ENCODE peak calls at places on chromosomes 7 and 10, in ten cellular contexts. One of them, this sample, is unnamed. For H3K9me3 and H3K4me1, the result is how much of the 10 kb centered on the place peaks cover.

GRCh38 chr7:96143495-96144259 is 178.2 kb downstream of the SLC25A13 start:
- DNase-seq in A673: no peak
- DNase-seq in adrenal gland: no peak
- DNase-seq in lower lobe of right lung: no peak
- DNase-seq in K562: no peak
- DNase-seq in adipocyte: no peak
- DNase-seq in Karpas-422: no peak
- DNase-seq in psoas muscle: no peak
- DNase-seq in osteoblast: no peak
- DNase-seq in naive thymus-derived CD4-positive, alpha-beta T cell: no peak
- DNase-seq in this sample: no peak

GRCh38 chr10:90912176-90912575 is 8.7 kb downstream of the ANKRD1 start:
- DNase-seq in A673: no peak
- DNase-seq in adrenal gland: no peak
- DNase-seq in lower lobe of right lung: no peak
- DNase-seq in K562: no peak
- DNase-seq in adipocyte: no peak
- DNase-seq in Karpas-422: no peak
- DNase-seq in psoas muscle: no peak
- DNase-seq in osteoblast: no peak
- DNase-seq in naive thymus-derived CD4-positive, alpha-beta T cell: no peak
- DNase-seq in this sample: peak

GRCh38 chr10:125662616-125663015 is 20.3 kb downstream of the TEX36 start:
- DNase-seq in A673: no peak
- DNase-seq in adrenal gland: no peak
- DNase-seq in lower lobe of right lung: no peak
- DNase-seq in K562: peak
- DNase-seq in adipocyte: peak
- DNase-seq in Karpas-422: no peak
- DNase-seq in psoas muscle: no peak
- DNase-seq in osteoblast: peak
- DNase-seq in naive thymus-derived CD4-positive, alpha-beta T cell: no peak
- DNase-seq in this sample: no peak

GRCh38 chr7:36490335-36490940 is 100.8 kb downstream of the ANLN start:
- DNase-seq in A673: no peak
- DNase-seq in adrenal gland: no peak
- DNase-seq in lower lobe of right lung: no peak
- DNase-seq in K562: no peak
- DNase-seq in adipocyte: peak
- DNase-seq in Karpas-422: no peak
- DNase-seq in psoas muscle: no peak
- DNase-seq in osteoblast: no peak
- DNase-seq in naive thymus-derived CD4-positive, alpha-beta T cell: no peak
- DNase-seq in this sample: no peak

GRCh38 chr10:83917519-83918506 is 221.5 kb upstream of the GHITM start:
- DNase-seq in A673: peak
- DNase-seq in adrenal gland: peak
- DNase-seq in lower lobe of right lung: no peak
- DNase-seq in K562: peak
- DNase-seq in adipocyte: no peak
- DNase-seq in Karpas-422: no peak
- DNase-seq in psoas muscle: no peak
- DNase-seq in osteoblast: peak
- DNase-seq in naive thymus-derived CD4-positive, alpha-beta T cell: no peak
- DNase-seq in this sample: no peak

GRCh38 chr7:44222074-44222473 is 21.3 kb downstream of the YKT6 start:
- DNase-seq in A673: no peak
- DNase-seq in adrenal gland: no peak
- DNase-seq in lower lobe of right lung: peak
- DNase-seq in K562: no peak
- DNase-seq in adipocyte: no peak
- DNase-seq in Karpas-422: no peak
- DNase-seq in psoas muscle: peak
- DNase-seq in osteoblast: peak
- DNase-seq in naive thymus-derived CD4-positive, alpha-beta T cell: no peak
- DNase-seq in this sample: no peak

GRCh38 chr7:2795906-2796305 is 48.2 kb downstream of the GNA12 start:
- DNase-seq in A673: no peak
- DNase-seq in adrenal gland: no peak
- DNase-seq in lower lobe of right lung: no peak
- DNase-seq in K562: no peak
- DNase-seq in adipocyte: no peak
- DNase-seq in Karpas-422: no peak
- DNase-seq in psoas muscle: no peak
- DNase-seq in osteoblast: no peak
- DNase-seq in naive thymus-derived CD4-positive, alpha-beta T cell: no peak
- DNase-seq in this sample: no peak

GRCh38 chr7:26759108-26759507 is 105.3 kb downstream of the SKAP2 start:
- DNase-seq in A673: no peak
- DNase-seq in adrenal gland: no peak
- DNase-seq in lower lobe of right lung: no peak
- DNase-seq in K562: no peak
- DNase-seq in adipocyte: no peak
- DNase-seq in Karpas-422: no peak
- DNase-seq in psoas muscle: no peak
- DNase-seq in osteoblast: no peak
- DNase-seq in naive thymus-derived CD4-positive, alpha-beta T cell: no peak
- DNase-seq in this sample: no peak

GRCh38 chr10:77075916-77076315 is 561.7 kb downstream of the KCNMA1 start:
- DNase-seq in A673: no peak
- DNase-seq in adrenal gland: no peak
- DNase-seq in lower lobe of right lung: no peak
- DNase-seq in K562: no peak
- DNase-seq in adipocyte: no peak
- DNase-seq in Karpas-422: no peak
- DNase-seq in psoas muscle: no peak
- DNase-seq in osteoblast: no peak
- DNase-seq in naive thymus-derived CD4-positive, alpha-beta T cell: no peak
- DNase-seq in this sample: no peak

GRCh38 chr10:87842776-87843497 is 20.4 kb downstream of the KLLN start:
- DNase-seq in A673: no peak
- DNase-seq in adrenal gland: no peak
- DNase-seq in lower lobe of right lung: no peak
- DNase-seq in K562: no peak
- DNase-seq in adipocyte: peak
- DNase-seq in Karpas-422: no peak
- DNase-seq in psoas muscle: no peak
- DNase-seq in osteoblast: peak
- DNase-seq in naive thymus-derived CD4-positive, alpha-beta T cell: no peak
- DNase-seq in this sample: no peak

DNA sequence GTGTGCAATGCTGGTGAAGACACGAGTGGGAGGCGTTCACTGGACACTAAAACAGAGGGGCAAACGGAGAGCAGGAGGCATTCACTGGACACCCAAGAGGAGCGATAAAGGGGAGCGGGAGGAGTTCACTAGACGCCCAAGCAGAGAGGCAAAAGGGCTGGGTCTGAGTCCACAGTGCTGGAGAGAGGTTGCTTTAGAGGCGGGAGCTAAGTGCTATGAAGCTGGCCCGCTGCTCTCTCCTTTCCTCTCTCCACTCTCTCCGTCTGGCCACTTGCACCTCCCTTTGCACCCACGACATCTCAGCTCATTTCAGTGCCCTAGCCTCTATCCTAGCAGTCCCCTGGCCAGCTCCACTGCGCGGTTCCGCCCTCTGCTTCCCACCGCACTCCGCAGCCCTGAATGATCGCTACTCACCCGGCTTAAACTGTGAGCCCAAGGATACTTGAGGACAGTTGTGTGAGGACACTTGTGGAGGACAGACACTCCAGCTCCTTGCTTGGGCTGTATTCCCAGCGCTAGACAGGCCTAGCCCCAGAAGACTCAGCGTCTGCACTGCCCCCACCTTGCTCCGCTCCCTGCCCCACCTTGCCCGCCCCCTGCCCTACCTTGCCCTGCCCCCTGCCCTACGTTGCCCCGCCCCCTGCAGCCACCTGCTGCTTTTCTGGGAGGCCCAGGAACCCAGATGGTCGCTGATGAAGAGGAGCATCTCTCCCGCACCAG is 78.8 kb upstream of the CPXM2 start:
- DNase-seq in A673: no peak
- DNase-seq in adrenal gland: no peak
- DNase-seq in lower lobe of right lung: no peak
- DNase-seq in K562: no peak
- DNase-seq in adipocyte: no peak
- DNase-seq in Karpas-422: no peak
- DNase-seq in psoas muscle: no peak
- DNase-seq in osteoblast: no peak
- DNase-seq in naive thymus-derived CD4-positive, alpha-beta T cell: no peak
- DNase-seq in this sample: no peak
- H3K4me3 ChIP-seq in A673: no peak
- H3K4me3 ChIP-seq in adrenal gland: no peak
- H3K4me3 ChIP-seq in lower lobe of right lung: no peak
- H3K4me3 ChIP-seq in K562: no peak
- H3K4me3 ChIP-seq in adipocyte: no peak
- H3K4me3 ChIP-seq in Karpas-422: no peak
- H3K4me3 ChIP-seq in psoas muscle: no peak
- H3K4me3 ChIP-seq in osteoblast: no peak
- H3K4me3 ChIP-seq in naive thymus-derived CD4-positive, alpha-beta T cell: no peak
- H3K4me3 ChIP-seq in this sample: no peak

GRCh38 chr7:57328457-57328856 is 121.5 kb upstream of the ZNF716 start:
- DNase-seq in A673: no peak
- DNase-seq in adrenal gland: peak
- DNase-seq in lower lobe of right lung: no peak
- DNase-seq in K562: no peak
- DNase-seq in adipocyte: no peak
- DNase-seq in Karpas-422: no peak
- DNase-seq in psoas muscle: peak
- DNase-seq in osteoblast: no peak
- DNase-seq in naive thymus-derived CD4-positive, alpha-beta T cell: no peak
- DNase-seq in this sample: no peak

GRCh38 chr7:57327081-57327480 is 122.9 kb upstream of the ZNF716 start:
- DNase-seq in A673: no peak
- DNase-seq in adrenal gland: no peak
- DNase-seq in lower lobe of right lung: no peak
- DNase-seq in K562: no peak
- DNase-seq in adipocyte: no peak
- DNase-seq in Karpas-422: no peak
- DNase-seq in psoas muscle: no peak
- DNase-seq in osteoblast: no peak
- DNase-seq in naive thymus-derived CD4-positive, alpha-beta T cell: no peak
- DNase-seq in this sample: no peak

DNA sequence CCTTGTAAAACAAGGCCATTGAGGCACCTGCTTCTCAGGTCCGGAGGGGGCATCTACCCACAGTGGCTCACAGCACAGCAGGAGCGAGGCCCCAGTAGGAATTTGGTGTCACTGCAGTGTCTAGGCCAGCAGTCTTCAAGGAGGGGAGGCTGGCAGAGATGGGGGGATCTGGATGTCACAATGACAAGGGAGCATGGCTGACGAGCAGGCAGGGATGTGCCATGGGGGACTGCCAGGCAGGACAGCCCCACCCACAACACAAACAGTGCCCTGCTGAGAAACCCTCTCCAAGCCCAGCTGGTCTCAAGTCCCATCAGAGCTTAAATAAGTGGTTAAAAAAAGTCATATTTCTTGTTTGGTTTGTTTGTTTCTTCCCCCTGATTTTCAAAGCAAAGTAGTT is 121.0 kb upstream of the ZNF716 start:
- DNase-seq in A673: no peak
- DNase-seq in adrenal gland: no peak
- DNase-seq in lower lobe of right lung: no peak
- DNase-seq in K562: no peak
- DNase-seq in adipocyte: no peak
- DNase-seq in Karpas-422: no peak
- DNase-seq in psoas muscle: no peak
- DNase-seq in osteoblast: no peak
- DNase-seq in naive thymus-derived CD4-positive, alpha-beta T cell: no peak
- DNase-seq in this sample: no peak
- H3K9me3 ChIP-seq in A673: under half
- H3K9me3 ChIP-seq in adrenal gland: under half
- H3K9me3 ChIP-seq in lower lobe of right lung: under half
- H3K9me3 ChIP-seq in K562: under half
- H3K9me3 ChIP-seq in adipocyte: under half
- H3K9me3 ChIP-seq in Karpas-422: under half
- H3K9me3 ChIP-seq in psoas muscle: under half
- H3K9me3 ChIP-seq in osteoblast: under half
- H3K9me3 ChIP-seq in naive thymus-derived CD4-positive, alpha-beta T cell: under half
- H3K9me3 ChIP-seq in this sample: under half

GRCh38 chr7:130875901-130876300 is 141.9 kb upstream of the KLF14 start:
- DNase-seq in A673: no peak
- DNase-seq in adrenal gland: no peak
- DNase-seq in lower lobe of right lung: no peak
- DNase-seq in K562: no peak
- DNase-seq in adipocyte: no peak
- DNase-seq in Karpas-422: no peak
- DNase-seq in psoas muscle: no peak
- DNase-seq in osteoblast: no peak
- DNase-seq in naive thymus-derived CD4-positive, alpha-beta T cell: no peak
- DNase-seq in this sample: no peak
- H3K4me1 ChIP-seq in A673: half or more
- H3K4me1 ChIP-seq in adrenal gland: under half
- H3K4me1 ChIP-seq in lower lobe of right lung: under half
- H3K4me1 ChIP-seq in K562: under half
- H3K4me1 ChIP-seq in adipocyte: under half
- H3K4me1 ChIP-seq in Karpas-422: under half
- H3K4me1 ChIP-seq in psoas muscle: under half
- H3K4me1 ChIP-seq in osteoblast: under half
- H3K4me1 ChIP-seq in naive thymus-derived CD4-positive, alpha-beta T cell: under half
- H3K4me1 ChIP-seq in this sample: under half

DNA sequence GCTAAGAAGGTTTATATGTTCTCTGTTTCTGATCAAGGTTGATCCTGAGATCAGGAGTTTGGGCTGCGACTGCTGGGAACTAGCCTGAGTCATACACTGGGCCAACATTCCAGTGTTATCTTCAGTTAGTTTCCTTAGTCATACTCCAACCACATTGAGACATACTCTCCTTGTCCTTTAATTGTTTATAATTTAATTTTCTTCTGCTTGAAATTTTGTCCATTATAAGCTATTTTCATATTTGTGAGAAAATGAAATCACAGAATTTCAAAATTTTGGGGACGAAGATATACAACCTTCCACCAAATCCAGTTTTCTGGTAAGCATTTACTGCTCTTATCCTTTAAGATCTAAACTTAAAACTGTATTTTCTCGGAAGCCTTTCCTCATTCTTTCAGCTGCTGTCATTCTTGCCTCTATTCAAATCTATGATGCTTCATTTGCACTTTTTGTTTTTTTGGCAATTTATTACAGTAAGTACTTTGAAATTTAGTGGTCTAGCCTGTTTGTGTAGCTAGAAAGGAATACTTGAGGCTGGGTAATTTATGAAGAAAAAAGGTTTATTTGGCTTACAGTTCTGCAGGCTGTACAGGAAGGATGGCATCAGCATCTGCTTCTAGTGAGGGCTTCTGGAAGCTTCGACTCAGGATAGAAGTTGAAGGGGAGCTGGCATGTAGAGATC is 63.4 kb upstream of the POT1 start:
- DNase-seq in A673: no peak
- DNase-seq in adrenal gland: peak
- DNase-seq in lower lobe of right lung: no peak
- DNase-seq in K562: peak
- DNase-seq in adipocyte: peak
- DNase-seq in Karpas-422: no peak
- DNase-seq in psoas muscle: no peak
- DNase-seq in osteoblast: no peak
- DNase-seq in naive thymus-derived CD4-positive, alpha-beta T cell: no peak
- DNase-seq in this sample: no peak
- H3K4me3 ChIP-seq in A673: no peak
- H3K4me3 ChIP-seq in adrenal gland: no peak
- H3K4me3 ChIP-seq in lower lobe of right lung: no peak
- H3K4me3 ChIP-seq in K562: no peak
- H3K4me3 ChIP-seq in adipocyte: peak
- H3K4me3 ChIP-seq in Karpas-422: no peak
- H3K4me3 ChIP-seq in psoas muscle: no peak
- H3K4me3 ChIP-seq in osteoblast: peak
- H3K4me3 ChIP-seq in naive thymus-derived CD4-positive, alpha-beta T cell: no peak
- H3K4me3 ChIP-seq in this sample: no peak

This sample was measured in prostate gland.